ENCODE peak calls at places on chromosomes 12 and 14, in seven cellular contexts. One of them, this sample, is unnamed.

GRCh38 chr12:90366286-90366685 is 588.7 kb downstream of the CCER1 start:
- DNase-seq in GM06990: no peak
- DNase-seq in stimulated activated CD8-positive, alpha-beta memory T cell treated with anti-CD3 and anti-CD28 coated beads, Interleukin-2, amount 100 ng/mL, for 48 hours: no peak
- DNase-seq in left colon: no peak
- DNase-seq in HFFc6: no peak
- DNase-seq in left ventricle myocardium inferior: no peak
- DNase-seq in effector CD4-positive, alpha-beta T cell: no peak
- DNase-seq in this sample: no peak

GRCh38 chr12:54967461-54967860 is 17.1 kb downstream of the TESPA1 start:
- DNase-seq in GM06990: no peak
- DNase-seq in effector CD4-positive, alpha-beta T cell: no peak
- DNase-seq in left colon: no peak
- DNase-seq in left ventricle myocardium inferior: no peak
- DNase-seq in stimulated activated CD8-positive, alpha-beta memory T cell treated with anti-CD3 and anti-CD28 coated beads, Interleukin-2, amount 100 ng/mL, for 48 hours: no peak
- DNase-seq in HFFc6: no peak
- DNase-seq in this sample: no peak

GRCh38 chr12:130163461-130164215 is 1.4 kb downstream of the FZD10 start:
- DNase-seq in HFFc6: no peak
- DNase-seq in left colon: no peak
- DNase-seq in stimulated activated CD8-positive, alpha-beta memory T cell treated with anti-CD3 and anti-CD28 coated beads, Interleukin-2, amount 100 ng/mL, for 48 hours: no peak
- DNase-seq in effector CD4-positive, alpha-beta T cell: no peak
- DNase-seq in left ventricle myocardium inferior: no peak
- DNase-seq in GM06990: no peak
- DNase-seq in this sample: no peak

GRCh38 chr12:39095636-39096330 is 190.4 kb upstream of the CPNE8 start:
- DNase-seq in left ventricle myocardium inferior: no peak
- DNase-seq in effector CD4-positive, alpha-beta T cell: no peak
- DNase-seq in stimulated activated CD8-positive, alpha-beta memory T cell treated with anti-CD3 and anti-CD28 coated beads, Interleukin-2, amount 100 ng/mL, for 48 hours: no peak
- DNase-seq in HFFc6: no peak
- DNase-seq in left colon: no peak
- DNase-seq in GM06990: no peak
- DNase-seq in this sample: no peak

GRCh38 chr12:14367097-14367661 is 1.7 kb downstream of the ATF7IP start:
- DNase-seq in left ventricle myocardium inferior: no peak
- DNase-seq in HFFc6: peak
- DNase-seq in effector CD4-positive, alpha-beta T cell: no peak
- DNase-seq in GM06990: peak
- DNase-seq in left colon: no peak
- DNase-seq in stimulated activated CD8-positive, alpha-beta memory T cell treated with anti-CD3 and anti-CD28 coated beads, Interleukin-2, amount 100 ng/mL, for 48 hours: no peak
- DNase-seq in this sample: no peak

GRCh38 chr14:98140862-98141261 is 1131.1 kb downstream of the BCL11B start:
- DNase-seq in stimulated activated CD8-positive, alpha-beta memory T cell treated with anti-CD3 and anti-CD28 coated beads, Interleukin-2, amount 100 ng/mL, for 48 hours: no peak
- DNase-seq in HFFc6: no peak
- DNase-seq in GM06990: no peak
- DNase-seq in effector CD4-positive, alpha-beta T cell: no peak
- DNase-seq in left ventricle myocardium inferior: no peak
- DNase-seq in left colon: no peak
- DNase-seq in this sample: no peak

GRCh38 chr12:101040936-101041335 is 169.1 kb downstream of the SLC5A8 start:
- DNase-seq in left colon: no peak
- DNase-seq in left ventricle myocardium inferior: no peak
- DNase-seq in stimulated activated CD8-positive, alpha-beta memory T cell treated with anti-CD3 and anti-CD28 coated beads, Interleukin-2, amount 100 ng/mL, for 48 hours: no peak
- DNase-seq in GM06990: no peak
- DNase-seq in effector CD4-positive, alpha-beta T cell: no peak
- DNase-seq in HFFc6: no peak
- DNase-seq in this sample: no peak

GRCh38 chr12:65140738-65141137 is 19.6 kb upstream of the WIF1 start:
- DNase-seq in left colon: no peak
- DNase-seq in effector CD4-positive, alpha-beta T cell: no peak
- DNase-seq in GM06990: no peak
- DNase-seq in stimulated activated CD8-positive, alpha-beta memory T cell treated with anti-CD3 and anti-CD28 coated beads, Interleukin-2, amount 100 ng/mL, for 48 hours: no peak
- DNase-seq in left ventricle myocardium inferior: no peak
- DNase-seq in HFFc6: no peak
- DNase-seq in this sample: no peak

GRCh38 chr12:92021665-92022033 is 124.0 kb downstream of the BTG1 start:
- DNase-seq in left colon: no peak
- DNase-seq in effector CD4-positive, alpha-beta T cell: no peak
- DNase-seq in stimulated activated CD8-positive, alpha-beta memory T cell treated with anti-CD3 and anti-CD28 coated beads, Interleukin-2, amount 100 ng/mL, for 48 hours: no peak
- DNase-seq in HFFc6: no peak
- DNase-seq in GM06990: no peak
- DNase-seq in left ventricle myocardium inferior: no peak
- DNase-seq in this sample: no peak

GRCh38 chr14:31403707-31404106 is 16.6 kb downstream of the HEATR5A start:
- DNase-seq in left colon: no peak
- DNase-seq in effector CD4-positive, alpha-beta T cell: no peak
- DNase-seq in HFFc6: no peak
- DNase-seq in GM06990: no peak
- DNase-seq in left ventricle myocardium inferior: no peak
- DNase-seq in stimulated activated CD8-positive, alpha-beta memory T cell treated with anti-CD3 and anti-CD28 coated beads, Interleukin-2, amount 100 ng/mL, for 48 hours: no peak
- DNase-seq in this sample: no peak

GRCh38 chr12:53984901-53985357 is at the start of gene HOXC10:
- DNase-seq in stimulated activated CD8-positive, alpha-beta memory T cell treated with anti-CD3 and anti-CD28 coated beads, Interleukin-2, amount 100 ng/mL, for 48 hours: peak
- DNase-seq in left ventricle myocardium inferior: peak
- DNase-seq in left colon: peak
- DNase-seq in HFFc6: peak
- DNase-seq in GM06990: peak
- DNase-seq in effector CD4-positive, alpha-beta T cell: peak
- DNase-seq in this sample: peak

GRCh38 chr14:75430526-75430925 is 2.7 kb downstream of the JDP2 start:
- DNase-seq in HFFc6: no peak
- DNase-seq in stimulated activated CD8-positive, alpha-beta memory T cell treated with anti-CD3 and anti-CD28 coated beads, Interleukin-2, amount 100 ng/mL, for 48 hours: no peak
- DNase-seq in effector CD4-positive, alpha-beta T cell: no peak
- DNase-seq in GM06990: no peak
- DNase-seq in left colon: no peak
- DNase-seq in left ventricle myocardium inferior: peak
- DNase-seq in this sample: no peak

GRCh38 chr14:92493492-92493891 is 20.1 kb upstream of the RIN3 start:
- DNase-seq in left ventricle myocardium inferior: no peak
- DNase-seq in stimulated activated CD8-positive, alpha-beta memory T cell treated with anti-CD3 and anti-CD28 coated beads, Interleukin-2, amount 100 ng/mL, for 48 hours: no peak
- DNase-seq in left colon: no peak
- DNase-seq in HFFc6: no peak
- DNase-seq in GM06990: no peak
- DNase-seq in effector CD4-positive, alpha-beta T cell: no peak
- DNase-seq in this sample: no peak

GRCh38 chr12:47995976-47996375 is 8.3 kb downstream of the COL2A1 start:
- DNase-seq in HFFc6: peak
- DNase-seq in left ventricle myocardium inferior: no peak
- DNase-seq in effector CD4-positive, alpha-beta T cell: no peak
- DNase-seq in stimulated activated CD8-positive, alpha-beta memory T cell treated with anti-CD3 and anti-CD28 coated beads, Interleukin-2, amount 100 ng/mL, for 48 hours: no peak
- DNase-seq in left colon: no peak
- DNase-seq in GM06990: no peak
- DNase-seq in this sample: no peak

This sample was measured in effector memory CD4-positive, alpha-beta T cell.